ENCODE peak calls at places on chromosome 2, in five cellular contexts. P is RWPE1, L is GM10248, R is psoas muscle, M is fibroblast of villous mesenchyme. K is an unnamed sample.

GRCh38 chr2:109322111-109322510 is 193.1 kb downstream of the SH3RF3 start:
- DNase-seq in P (peak; percentile 67), L (no peak), R (peak; percentile 90), M (peak; percentile 100), K (no peak)

GRCh38 chr2:46926863-46927262 is 11.3 kb upstream of the MCFD2 start:
- DNase-seq in P (no peak), L (no peak), R (no peak), M (no peak), K (no peak)

GRCh38 chr2:1559589-1560175 is 146.4 kb downstream of the TPO start:
- DNase-seq in P (no peak), L (no peak), R (no peak), M (no peak), K (no peak)

GRCh38 chr2:203532957-203533695 is 2.0 kb downstream of the RAPH1 start:
- DNase-seq in P (peak; percentile 22), L (no peak), R (no peak), M (peak; percentile 35), K (no peak)

GRCh38 chr2:97727296-97727695 is 13.9 kb downstream of the ZAP70 start:
- DNase-seq in P (no peak), L (no peak), R (no peak), M (no peak), K (no peak)

GRCh38 chr2:238362611-238363010 is 42.3 kb downstream of the TRAF3IP1 start:
- DNase-seq in P (no peak), L (no peak), R (no peak), M (no peak), K (no peak)

GRCh38 chr2:48114256-48114655 is 208.0 kb upstream of the FBXO11 start:
- DNase-seq in P (peak; percentile 77), L (peak; percentile 35), R (no peak), M (peak; percentile 99), K (peak; percentile 78)

GRCh38 chr2:75787532-75788132 is 76.9 kb upstream of the GCFC2 start:
- DNase-seq in P (peak; percentile 20), L (peak; percentile 17), R (no peak), M (peak; percentile 17), K (no peak)

GRCh38 chr2:70580352-70580751 is 26.7 kb upstream of the TGFA start:
- DNase-seq in P (no peak), L (no peak), R (no peak), M (no peak), K (no peak)

GRCh38 chr2:20496069-20496468 is 49.2 kb downstream of the RHOB start:
- DNase-seq in P (no peak), L (no peak), R (peak; percentile 73), M (peak; percentile 49), K (peak; percentile 69)

GRCh38 chr2:171675810-171676345 is 11.4 kb upstream of the DYNC1I2 start:
- DNase-seq in P (no peak), L (no peak), R (no peak), M (no peak), K (no peak)

GRCh38 chr2:191907545-191907944 is 60.7 kb upstream of the CAVIN2 start:
- DNase-seq in P (no peak), L (no peak), R (no peak), M (peak; percentile 6), K (no peak)

GRCh38 chr2:68234405-68234804 is 17.9 kb downstream of the PPP3R1 start:
- DNase-seq in P (no peak), L (no peak), R (no peak), M (peak; percentile 32), K (no peak)
- TF ChIP-seq CTCF in P (no peak), L (no peak), R (no peak), M (no peak), K (no peak)

DNA sequence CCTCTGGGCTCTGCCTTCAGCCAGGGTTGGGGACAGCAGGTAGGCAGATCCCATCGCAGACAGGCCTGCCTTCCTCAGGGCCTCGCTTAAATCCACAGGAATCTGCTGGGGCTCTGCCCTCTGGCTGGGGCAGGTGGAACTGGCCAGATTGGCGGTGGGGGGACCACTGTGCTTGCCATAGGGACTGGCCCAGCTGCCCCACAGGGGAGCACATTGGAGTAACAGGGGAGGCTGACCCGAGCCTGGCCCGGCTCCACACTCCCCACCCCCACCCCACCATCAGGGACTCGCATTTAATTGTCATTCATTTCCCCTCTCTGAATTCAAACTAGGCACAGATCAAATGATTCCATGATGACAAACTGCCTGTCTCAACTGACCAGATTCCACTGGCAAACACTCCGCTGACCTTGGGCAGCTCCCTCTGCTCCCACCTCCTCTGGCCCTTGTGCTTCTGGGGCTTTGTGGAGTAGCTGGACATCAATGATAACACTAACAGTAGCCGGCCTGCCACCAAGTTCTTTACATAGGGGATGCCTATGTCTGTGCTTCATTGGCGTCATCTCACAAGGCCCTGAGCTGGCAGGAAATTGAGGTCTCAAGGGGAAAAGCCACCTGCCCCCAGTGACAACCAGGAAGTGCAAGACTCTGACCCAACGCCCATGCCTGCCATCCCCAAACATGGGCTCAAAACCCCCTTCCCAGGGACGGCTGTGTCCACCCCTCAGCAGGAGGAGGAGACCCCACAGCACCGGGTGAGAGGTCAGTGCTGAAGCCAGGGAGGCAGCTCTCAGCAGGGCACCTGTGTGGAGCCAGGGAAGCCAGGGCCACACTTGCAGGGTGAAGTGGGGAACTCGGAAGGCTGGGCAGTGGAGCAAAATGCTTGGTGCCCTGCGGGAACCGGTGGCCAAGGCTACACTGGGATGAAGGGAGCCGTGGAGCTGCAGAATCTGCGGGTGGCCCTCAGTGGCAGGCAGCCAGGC is 2.1 kb upstream of the B3GNT7 start:
- DNase-seq in P (no peak), L (peak; percentile 80), R (no peak), M (no peak), K (no peak)
- TF ChIP-seq CTCF in P (no peak), L (peak; percentile 48), R (peak; percentile 22), M (peak; percentile 22), K (peak; percentile 30)

GRCh38 chr2:73851274-73851673 is 22.5 kb downstream of the STAMBP start:
- DNase-seq in P (peak; percentile 24), L (no peak), R (no peak), M (no peak), K (peak; percentile 17)
- TF ChIP-seq CTCF in P (peak; percentile 29), L (peak; percentile 18), R (no peak), M (peak; percentile 24), K (no peak)

GRCh38 chr2:176283669-176284068 is 14.4 kb downstream of the MTX2 start:
- DNase-seq in P (no peak), L (no peak), R (no peak), M (no peak), K (no peak)

GRCh38 chr2:176280156-176280555 is 10.9 kb downstream of the MTX2 start:
- DNase-seq in P (no peak), L (no peak), R (no peak), M (no peak), K (no peak)

GRCh38 chr2:176278927-176279326 is 9.7 kb downstream of the MTX2 start:
- DNase-seq in P (no peak), L (no peak), R (no peak), M (no peak), K (no peak)

GRCh38 chr2:176283268-176283667 is 14.0 kb downstream of the MTX2 start:
- DNase-seq in P (no peak), L (no peak), R (no peak), M (no peak), K (no peak)

DNA sequence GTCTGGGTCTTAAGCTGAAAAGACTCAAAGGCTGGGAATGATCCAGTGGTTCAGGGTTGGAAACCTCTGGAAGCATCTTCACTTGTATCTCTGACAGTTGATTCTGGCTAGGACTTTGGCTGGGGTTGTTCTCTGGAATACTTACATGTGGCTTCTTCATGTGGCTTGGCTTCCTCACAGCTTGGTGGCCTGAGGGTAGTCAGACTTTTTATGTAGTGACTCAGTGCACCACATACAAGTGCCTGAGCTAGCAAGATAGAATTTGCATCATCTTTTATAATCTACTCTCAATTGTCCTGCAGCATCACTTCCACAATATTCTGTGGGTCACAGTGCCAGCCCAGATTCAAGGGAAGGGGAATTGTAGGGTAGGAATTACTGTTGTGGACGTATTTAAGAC is 12.0 kb downstream of the MTX2 start:
- DNase-seq in P (no peak), L (no peak), R (no peak), M (peak; percentile 6), K (no peak)
- TF ChIP-seq CTCF in P (no peak), L (no peak), R (no peak), M (no peak), K (no peak)